ENCODE peak calls at places on chromosomes 5 and 9, in six cellular contexts. H is stimulated activated CD8-positive, alpha-beta memory T cell treated with anti-CD3 and anti-CD28 coated beads, Interleukin-15, amount 100 ng/mL, for 1 hour; R is pons; S is colonic mucosa; K is dermis blood vessel endothelial cell; G is fibroblast of gingiva. T is an unnamed sample.

GRCh38 chr9:124295097-124295794 is 37.5 kb downstream of the NEK6 start:
- DNase-seq in H (no peak), R (no peak), S (no peak), K (peak; percentile 46), G (no peak), T (no peak)

GRCh38 chr5:65926276-65926761 is at the start of gene ERBIN:
- DNase-seq in H (peak; percentile 24), R (peak; percentile 61), S (peak; percentile 89), K (peak; percentile 93), G (peak; percentile 88), T (peak; percentile 67)

GRCh38 chr5:73031839-73032238 is 76.0 kb downstream of the FCHO2 start:
- DNase-seq in H (no peak), R (no peak), S (no peak), K (peak; percentile 90), G (peak; percentile 81), T (peak; percentile 36)

GRCh38 chr5:149210229-149210628 is 61.4 kb upstream of the AFAP1L1 start:
- DNase-seq in H (no peak), R (no peak), S (no peak), K (peak; percentile 78), G (no peak), T (no peak)

GRCh38 chr9:116566677-116567488 is 120.2 kb upstream of the TRIM32 start:
- DNase-seq in H (no peak), R (no peak), S (peak; percentile 27), K (peak; percentile 40), G (peak; percentile 34), T (no peak)

GRCh38 chr5:93162201-93162654 is 418.8 kb downstream of the NR2F1-AS1 start:
- DNase-seq in H (no peak), R (no peak), S (no peak), K (peak; percentile 75), G (peak; percentile 25), T (no peak)

GRCh38 chr9:83701769-83702168 is 6.0 kb downstream of the UBQLN1 start:
- DNase-seq in H (no peak), R (no peak), S (no peak), K (peak; percentile 89), G (peak; percentile 64), T (no peak)

GRCh38 chr9:88060746-88061145 is 77.5 kb downstream of the SPATA31C2 start:
- DNase-seq in H (no peak), R (no peak), S (no peak), K (no peak), G (no peak), T (no peak)

GRCh38 chr5:131156385-131156784 is 8.7 kb downstream of the HINT1 start:
- DNase-seq in H (no peak), R (no peak), S (no peak), K (no peak), G (no peak), T (no peak)

GRCh38 chr9:94014066-94014654 is 59.0 kb upstream of the BARX1 start:
- DNase-seq in H (no peak), R (peak; percentile 31), S (no peak), K (peak; percentile 70), G (peak; percentile 22), T (peak; percentile 17)